ENCODE peak calls at places on chromosomes 3 and 15, in ten cellular contexts. One of them, this sample, is unnamed. For H3K4me1, the result is how much of the 10 kb centered on the place peaks cover.

GRCh38 chr3:104437131-104437750 is 929.5 kb upstream of the ALCAM start:
- DNase-seq in MM.1S: no peak
- DNase-seq in uterus: no peak
- DNase-seq in body of pancreas: no peak
- DNase-seq in adrenal gland: peak
- DNase-seq in psoas muscle: no peak
- DNase-seq in left ventricle myocardium inferior: no peak
- DNase-seq in lung: no peak
- DNase-seq in tibial nerve: no peak
- DNase-seq in astrocyte: peak
- DNase-seq in this sample: no peak

GRCh38 chr3:197019535-197019934 is 10.1 kb downstream of the MELTF start:
- DNase-seq in lung: no peak
- DNase-seq in left ventricle myocardium inferior: no peak
- DNase-seq in MM.1S: no peak
- DNase-seq in astrocyte: no peak
- DNase-seq in tibial nerve: no peak
- DNase-seq in adrenal gland: no peak
- DNase-seq in body of pancreas: no peak
- DNase-seq in uterus: no peak
- DNase-seq in psoas muscle: no peak
- DNase-seq in this sample: no peak

GRCh38 chr3:49805367-49805782 is 2.3 kb downstream of the INKA1 start:
- DNase-seq in left ventricle myocardium inferior: peak
- DNase-seq in tibial nerve: peak
- DNase-seq in MM.1S: no peak
- DNase-seq in astrocyte: no peak
- DNase-seq in body of pancreas: peak
- DNase-seq in psoas muscle: peak
- DNase-seq in lung: no peak
- DNase-seq in uterus: peak
- DNase-seq in adrenal gland: peak
- DNase-seq in this sample: no peak

GRCh38 chr3:99633887-99634558 is 4.4 kb upstream of the COL8A1 start:
- DNase-seq in astrocyte: peak
- DNase-seq in left ventricle myocardium inferior: no peak
- DNase-seq in uterus: no peak
- DNase-seq in lung: no peak
- DNase-seq in tibial nerve: no peak
- DNase-seq in MM.1S: no peak
- DNase-seq in body of pancreas: no peak
- DNase-seq in psoas muscle: no peak
- DNase-seq in adrenal gland: no peak
- DNase-seq in this sample: no peak

GRCh38 chr15:40357723-40358491 is at the start of gene DISP2:
- DNase-seq in tibial nerve: peak
- DNase-seq in lung: peak
- DNase-seq in left ventricle myocardium inferior: peak
- DNase-seq in psoas muscle: peak
- DNase-seq in uterus: peak
- DNase-seq in astrocyte: peak
- DNase-seq in MM.1S: peak
- DNase-seq in adrenal gland: peak
- DNase-seq in body of pancreas: peak
- DNase-seq in this sample: peak

GRCh38 chr3:62128028-62128427 is 245.3 kb downstream of the FEZF2 start:
- DNase-seq in astrocyte: no peak
- DNase-seq in tibial nerve: no peak
- DNase-seq in uterus: no peak
- DNase-seq in left ventricle myocardium inferior: no peak
- DNase-seq in psoas muscle: no peak
- DNase-seq in adrenal gland: peak
- DNase-seq in MM.1S: no peak
- DNase-seq in lung: peak
- DNase-seq in body of pancreas: no peak
- DNase-seq in this sample: no peak

GRCh38 chr3:172107403-172107802 is 68.0 kb downstream of the FNDC3B start:
- DNase-seq in lung: no peak
- DNase-seq in left ventricle myocardium inferior: no peak
- DNase-seq in adrenal gland: no peak
- DNase-seq in tibial nerve: no peak
- DNase-seq in uterus: no peak
- DNase-seq in psoas muscle: no peak
- DNase-seq in MM.1S: peak
- DNase-seq in body of pancreas: no peak
- DNase-seq in astrocyte: no peak
- DNase-seq in this sample: no peak

GRCh38 chr3:129604942-129605592 is 1.4 kb downstream of the PLXND1 start:
- DNase-seq in adrenal gland: no peak
- DNase-seq in left ventricle myocardium inferior: no peak
- DNase-seq in MM.1S: no peak
- DNase-seq in lung: no peak
- DNase-seq in psoas muscle: no peak
- DNase-seq in tibial nerve: no peak
- DNase-seq in body of pancreas: no peak
- DNase-seq in astrocyte: no peak
- DNase-seq in uterus: no peak
- DNase-seq in this sample: no peak

GRCh38 chr3:182364323-182364722 is 429.0 kb upstream of the ATP11B start:
- DNase-seq in lung: no peak
- DNase-seq in left ventricle myocardium inferior: no peak
- DNase-seq in MM.1S: no peak
- DNase-seq in body of pancreas: no peak
- DNase-seq in adrenal gland: no peak
- DNase-seq in uterus: no peak
- DNase-seq in psoas muscle: no peak
- DNase-seq in astrocyte: peak
- DNase-seq in tibial nerve: no peak
- DNase-seq in this sample: no peak

GRCh38 chr3:27385504-27385903 is 16.3 kb upstream of the NEK10 start:
- DNase-seq in MM.1S: no peak
- DNase-seq in tibial nerve: no peak
- DNase-seq in adrenal gland: no peak
- DNase-seq in uterus: no peak
- DNase-seq in lung: no peak
- DNase-seq in left ventricle myocardium inferior: no peak
- DNase-seq in body of pancreas: no peak
- DNase-seq in psoas muscle: no peak
- DNase-seq in astrocyte: no peak
- DNase-seq in this sample: no peak

GRCh38 chr3:187763850-187764648 is 18.8 kb upstream of the BCL6 start:
- DNase-seq in astrocyte: no peak
- DNase-seq in body of pancreas: no peak
- DNase-seq in tibial nerve: no peak
- DNase-seq in lung: no peak
- DNase-seq in uterus: no peak
- DNase-seq in MM.1S: no peak
- DNase-seq in psoas muscle: no peak
- DNase-seq in left ventricle myocardium inferior: no peak
- DNase-seq in adrenal gland: no peak
- DNase-seq in this sample: no peak

GRCh38 chr3:141410408-141410807 is 42.1 kb downstream of the ZBTB38 start:
- DNase-seq in uterus: no peak
- DNase-seq in left ventricle myocardium inferior: peak
- DNase-seq in adrenal gland: peak
- DNase-seq in tibial nerve: no peak
- DNase-seq in MM.1S: peak
- DNase-seq in psoas muscle: peak
- DNase-seq in body of pancreas: peak
- DNase-seq in lung: no peak
- DNase-seq in astrocyte: peak
- DNase-seq in this sample: peak

GRCh38 chr3:24502690-24503089 is 8.0 kb upstream of the THRB start:
- DNase-seq in MM.1S: no peak
- DNase-seq in body of pancreas: no peak
- DNase-seq in adrenal gland: no peak
- DNase-seq in left ventricle myocardium inferior: no peak
- DNase-seq in uterus: no peak
- DNase-seq in psoas muscle: no peak
- DNase-seq in lung: no peak
- DNase-seq in astrocyte: peak
- DNase-seq in tibial nerve: no peak
- DNase-seq in this sample: no peak

GRCh38 chr3:10518506-10519150 is 13.2 kb upstream of the ATP2B2 start:
- DNase-seq in psoas muscle: peak
- DNase-seq in astrocyte: peak
- DNase-seq in uterus: peak
- DNase-seq in tibial nerve: no peak
- DNase-seq in MM.1S: no peak
- DNase-seq in left ventricle myocardium inferior: peak
- DNase-seq in body of pancreas: no peak
- DNase-seq in adrenal gland: peak
- DNase-seq in lung: no peak
- DNase-seq in this sample: no peak

GRCh38 chr3:45280227-45280626 is 54.1 kb upstream of the TMEM158 start:
- DNase-seq in lung: no peak
- DNase-seq in MM.1S: no peak
- DNase-seq in uterus: no peak
- DNase-seq in left ventricle myocardium inferior: no peak
- DNase-seq in psoas muscle: no peak
- DNase-seq in tibial nerve: no peak
- DNase-seq in astrocyte: no peak
- DNase-seq in body of pancreas: no peak
- DNase-seq in adrenal gland: no peak
- DNase-seq in this sample: no peak

GRCh38 chr3:170368921-170369320 is 11.4 kb downstream of the SKIL start:
- DNase-seq in astrocyte: no peak
- DNase-seq in body of pancreas: no peak
- DNase-seq in adrenal gland: no peak
- DNase-seq in MM.1S: no peak
- DNase-seq in lung: no peak
- DNase-seq in uterus: no peak
- DNase-seq in left ventricle myocardium inferior: no peak
- DNase-seq in psoas muscle: no peak
- DNase-seq in tibial nerve: no peak
- DNase-seq in this sample: no peak
- TF ChIP-seq CTCF in astrocyte: peak
- TF ChIP-seq CTCF in body of pancreas: no peak
- TF ChIP-seq CTCF in adrenal gland: no peak
- TF ChIP-seq CTCF in MM.1S: peak
- TF ChIP-seq CTCF in lung: no peak
- TF ChIP-seq CTCF in uterus: no peak
- TF ChIP-seq CTCF in left ventricle myocardium inferior: peak
- TF ChIP-seq CTCF in psoas muscle: no peak
- TF ChIP-seq CTCF in tibial nerve: peak
- TF ChIP-seq CTCF in this sample: peak

DNA sequence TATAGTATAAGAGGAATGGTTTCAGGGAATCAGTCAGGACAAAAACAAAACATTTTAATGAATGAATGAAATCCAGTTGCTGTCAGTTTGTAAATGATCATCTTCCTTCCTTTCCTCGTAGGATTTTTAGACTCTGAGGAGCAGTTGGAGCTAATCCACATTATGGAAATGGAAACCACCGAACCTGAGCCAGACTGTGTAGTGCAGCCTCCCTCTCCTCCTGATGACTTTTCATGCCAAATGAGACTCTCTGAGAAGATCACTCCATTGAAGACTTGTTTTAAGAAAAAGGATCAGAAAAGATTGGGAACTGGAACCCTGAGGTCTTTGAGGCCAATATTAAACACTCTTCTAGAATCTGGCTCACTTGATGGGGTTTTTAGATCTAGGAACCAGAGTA is 3.1 kb downstream of the TIPARP start:
- DNase-seq in astrocyte: no peak
- DNase-seq in lung: no peak
- DNase-seq in adrenal gland: no peak
- DNase-seq in MM.1S: no peak
- DNase-seq in tibial nerve: no peak
- DNase-seq in uterus: no peak
- DNase-seq in left ventricle myocardium inferior: no peak
- DNase-seq in psoas muscle: no peak
- DNase-seq in body of pancreas: no peak
- DNase-seq in this sample: no peak
- H3K27ac ChIP-seq in astrocyte: peak
- H3K27ac ChIP-seq in lung: no peak
- H3K27ac ChIP-seq in adrenal gland: no peak
- H3K27ac ChIP-seq in MM.1S: no peak
- H3K27ac ChIP-seq in tibial nerve: peak
- H3K27ac ChIP-seq in uterus: peak
- H3K27ac ChIP-seq in left ventricle myocardium inferior: peak
- H3K27ac ChIP-seq in psoas muscle: peak
- H3K27ac ChIP-seq in body of pancreas: no peak
- H3K27ac ChIP-seq in this sample: no peak

GRCh38 chr3:46756642-46757041 is 39.0 kb upstream of the PRSS50 start:
- DNase-seq in astrocyte: no peak
- DNase-seq in tibial nerve: no peak
- DNase-seq in body of pancreas: no peak
- DNase-seq in psoas muscle: no peak
- DNase-seq in lung: no peak
- DNase-seq in uterus: no peak
- DNase-seq in left ventricle myocardium inferior: no peak
- DNase-seq in adrenal gland: no peak
- DNase-seq in MM.1S: no peak
- DNase-seq in this sample: no peak
- H3K4me1 ChIP-seq in astrocyte: under half
- H3K4me1 ChIP-seq in tibial nerve: under half
- H3K4me1 ChIP-seq in body of pancreas: under half
- H3K4me1 ChIP-seq in psoas muscle: under half
- H3K4me1 ChIP-seq in lung: under half
- H3K4me1 ChIP-seq in uterus: under half
- H3K4me1 ChIP-seq in left ventricle myocardium inferior: under half
- H3K4me1 ChIP-seq in adrenal gland: under half
- H3K4me1 ChIP-seq in MM.1S: under half
- H3K4me1 ChIP-seq in this sample: under half

GRCh38 chr3:122674339-122674738 is 6.3 kb upstream of the PARP14 start:
- DNase-seq in psoas muscle: no peak
- DNase-seq in MM.1S: no peak
- DNase-seq in adrenal gland: no peak
- DNase-seq in uterus: no peak
- DNase-seq in tibial nerve: no peak
- DNase-seq in astrocyte: no peak
- DNase-seq in lung: no peak
- DNase-seq in body of pancreas: no peak
- DNase-seq in left ventricle myocardium inferior: no peak
- DNase-seq in this sample: no peak

GRCh38 chr3:122677261-122677660 is 3.4 kb upstream of the PARP14 start:
- DNase-seq in body of pancreas: no peak
- DNase-seq in left ventricle myocardium inferior: no peak
- DNase-seq in uterus: no peak
- DNase-seq in adrenal gland: no peak
- DNase-seq in psoas muscle: no peak
- DNase-seq in MM.1S: no peak
- DNase-seq in lung: no peak
- DNase-seq in astrocyte: no peak
- DNase-seq in tibial nerve: no peak
- DNase-seq in this sample: no peak

GRCh38 chr3:122668930-122669730 is 11.5 kb upstream of the PARP14 start:
- DNase-seq in body of pancreas: no peak
- DNase-seq in left ventricle myocardium inferior: no peak
- DNase-seq in MM.1S: no peak
- DNase-seq in lung: no peak
- DNase-seq in adrenal gland: no peak
- DNase-seq in psoas muscle: no peak
- DNase-seq in tibial nerve: no peak
- DNase-seq in uterus: no peak
- DNase-seq in astrocyte: peak
- DNase-seq in this sample: no peak

GRCh38 chr3:122676759-122677158 is 3.9 kb upstream of the PARP14 start:
- DNase-seq in astrocyte: peak
- DNase-seq in lung: no peak
- DNase-seq in tibial nerve: no peak
- DNase-seq in left ventricle myocardium inferior: no peak
- DNase-seq in psoas muscle: no peak
- DNase-seq in MM.1S: no peak
- DNase-seq in adrenal gland: no peak
- DNase-seq in body of pancreas: no peak
- DNase-seq in uterus: no peak
- DNase-seq in this sample: no peak

GRCh38 chr3:122671543-122671942 is 9.1 kb upstream of the PARP14 start:
- DNase-seq in lung: no peak
- DNase-seq in astrocyte: no peak
- DNase-seq in MM.1S: no peak
- DNase-seq in psoas muscle: no peak
- DNase-seq in adrenal gland: no peak
- DNase-seq in left ventricle myocardium inferior: no peak
- DNase-seq in body of pancreas: no peak
- DNase-seq in tibial nerve: no peak
- DNase-seq in uterus: no peak
- DNase-seq in this sample: no peak
- TF ChIP-seq CTCF in lung: no peak
- TF ChIP-seq CTCF in astrocyte: no peak
- TF ChIP-seq CTCF in MM.1S: no peak
- TF ChIP-seq CTCF in psoas muscle: no peak
- TF ChIP-seq CTCF in adrenal gland: no peak
- TF ChIP-seq CTCF in left ventricle myocardium inferior: no peak
- TF ChIP-seq CTCF in body of pancreas: no peak
- TF ChIP-seq CTCF in tibial nerve: no peak
- TF ChIP-seq CTCF in uterus: no peak
- TF ChIP-seq CTCF in this sample: no peak

This sample was measured in right lobe of liver.